ENCODE peak calls at places on chromosome 19, in seven cellular contexts. C, E, L, V, F, B and K are unnamed samples.
A peak's percentile ranks its signal among the peaks of the same experiment; 100 is the strongest.

GRCh38 chr19:12126707-12127106 is 13.4 kb downstream of the ZNF20 start:
- DNase-seq in C (peak; percentile 62), E (no peak), L (peak; percentile 5), V (peak; percentile 26), F (no peak), B (no peak), K (peak; percentile 59)

GRCh38 chr19:52648336-52648990 is 10.3 kb upstream of the ZNF83 start:
- DNase-seq in C (peak; percentile 67), E (no peak), L (no peak), V (peak; percentile 70), F (no peak), B (no peak), K (no peak)

GRCh38 chr19:18542936-18543813 is at the start of gene FKBP8:
- DNase-seq in C (peak; percentile 96), E (peak; percentile 92), L (peak; percentile 97), V (peak; percentile 92), F (peak; percentile 91), B (peak; percentile 87), K (peak; percentile 100)

GRCh38 chr19:8087876-8088275 is 35.3 kb downstream of the CCL25 start:
- DNase-seq in C (no peak), E (no peak), L (no peak), V (no peak), F (no peak), B (no peak), K (no peak)

GRCh38 chr19:17830567-17831418 is 9.5 kb upstream of the INSL3 start:
- DNase-seq in C (peak; percentile 73), E (peak; percentile 77), L (peak; percentile 96), V (peak; percentile 84), F (peak; percentile 38), B (peak; percentile 47), K (peak; percentile 100)

GRCh38 chr19:8150178-8150865 is 930 bp upstream of the FBN3 start:
- DNase-seq in C (no peak), E (no peak), L (no peak), V (no peak), F (no peak), B (no peak), K (peak; percentile 37)

GRCh38 chr19:16403151-16403977 is 68.4 kb downstream of the EPS15L1 start:
- DNase-seq in C (no peak), E (no peak), L (no peak), V (no peak), F (no peak), B (no peak), K (no peak)

GRCh38 chr19:39845621-39846175 is 481 bp downstream of the FBL start:
- DNase-seq in C (peak; percentile 69), E (no peak), L (peak; percentile 61), V (peak; percentile 23), F (no peak), B (no peak), K (no peak)

GRCh38 chr19:39679791-39680168 is 24.1 kb downstream of the LGALS16 start:
- DNase-seq in C (no peak), E (no peak), L (no peak), V (no peak), F (no peak), B (no peak), K (no peak)

GRCh38 chr19:45630463-45630862 is 8.7 kb downstream of the EML2 start:
- DNase-seq in C (peak; percentile 95), E (no peak), L (no peak), V (peak; percentile 83), F (no peak), B (peak; percentile 89), K (peak; percentile 61)

GRCh38 chr19:33705860-33706259 is 84.1 kb downstream of the CHST8 start:
- DNase-seq in C (no peak), E (no peak), L (no peak), V (no peak), F (no peak), B (no peak), K (no peak)

GRCh38 chr19:53424968-53425597 is 6.7 kb upstream of the ZNF761 start:
- DNase-seq in C (peak; percentile 82), E (peak; percentile 64), L (peak; percentile 86), V (peak; percentile 85), F (peak; percentile 37), B (peak; percentile 58), K (peak; percentile 75)

GRCh38 chr19:19554074-19555023 is 16.3 kb downstream of the CILP2 start:
- DNase-seq in C (peak; percentile 71), E (no peak), L (peak; percentile 85), V (peak; percentile 56), F (peak; percentile 27), B (no peak), K (peak; percentile 97)

GRCh38 chr19:3175761-3176714 is 2.5 kb upstream of the S1PR4 start:
- DNase-seq in C (peak; percentile 89), E (no peak), L (no peak), V (peak; percentile 64), F (no peak), B (no peak), K (peak; percentile 47)

GRCh38 chr19:16457954-16458331 is 13.8 kb downstream of the EPS15L1 start:
- DNase-seq in C (no peak), E (no peak), L (no peak), V (no peak), F (no peak), B (no peak), K (no peak)

GRCh38 chr19:48999481-49000325 is 6.0 kb downstream of the RUVBL2 start:
- DNase-seq in C (peak; percentile 91), E (no peak), L (peak; percentile 88), V (peak; percentile 87), F (peak; percentile 49), B (peak; percentile 64), K (peak; percentile 86)

GRCh38 chr19:16612631-16613030 is 15.4 kb downstream of the MED26 start:
- DNase-seq in C (no peak), E (no peak), L (no peak), V (peak; percentile 50), F (no peak), B (no peak), K (no peak)

GRCh38 chr19:40363128-40363527 is 14.6 kb downstream of the PLD3 start:
- DNase-seq in C (no peak), E (no peak), L (no peak), V (peak; percentile 60), F (no peak), B (no peak), K (no peak)

GRCh38 chr19:52945652-52946321 is 16.9 kb downstream of the ZNF816 start:
- DNase-seq in C (no peak), E (no peak), L (no peak), V (no peak), F (no peak), B (no peak), K (no peak)

GRCh38 chr19:5479958-5480357 is 24.7 kb downstream of the ZNRF4 start:
- DNase-seq in C (no peak), E (no peak), L (no peak), V (no peak), F (no peak), B (no peak), K (peak; percentile 66)

GRCh38 chr19:55986487-55986886 is at the start of gene NLRP5:
- DNase-seq in C (no peak), E (no peak), L (no peak), V (no peak), F (no peak), B (no peak), K (no peak)

GRCh38 chr19:1672038-1672768 is 19.8 kb upstream of the TCF3 start:
- DNase-seq in C (peak; percentile 78), E (no peak), L (peak; percentile 73), V (peak; percentile 56), F (no peak), B (no peak), K (peak; percentile 93)

GRCh38 chr19:51311388-51312257 is at the start of gene IGLON5:
- DNase-seq in C (no peak), E (no peak), L (peak; percentile 67), V (no peak), F (no peak), B (no peak), K (peak; percentile 99)